ENCODE peak calls at places on chromosomes 5 and 9, in seven cellular contexts. B, E, X, W, M, K and Y are unnamed samples.

GRCh38 chr5:95857185-95857945 is 34.8 kb upstream of the GLRX start:
- DNase-seq in M (no peak), B (no peak), X (no peak), E (peak; percentile 91), K (peak; percentile 91), W (peak; percentile 93), Y (peak; percentile 46)

GRCh38 chr9:122126340-122127333 is 32.9 kb downstream of the NDUFA8 start:
- DNase-seq in K (no peak), W (no peak), M (peak; percentile 86), X (peak; percentile 53), E (peak; percentile 51), B (no peak), Y (no peak)

GRCh38 chr9:131078427-131079366 is 17.6 kb upstream of the AIF1L start:
- DNase-seq in W (no peak), K (no peak), X (no peak), M (no peak), E (no peak), B (no peak), Y (no peak)

GRCh38 chr9:78695521-78695920 is 398.6 kb downstream of the PSAT1 start:
- DNase-seq in W (no peak), X (no peak), K (no peak), M (no peak), E (no peak), B (no peak), Y (no peak)

GRCh38 chr9:136437430-136437829 is 2.2 kb downstream of the INPP5E start:
- DNase-seq in B (peak; percentile 54), W (no peak), X (no peak), E (peak; percentile 34), M (no peak), K (peak; percentile 31), Y (no peak)

GRCh38 chr5:141814064-141814982 is 63.9 kb downstream of the PCDH1 start:
- DNase-seq in X (peak; percentile 90), E (no peak), B (peak; percentile 36), M (peak; percentile 85), W (no peak), K (no peak), Y (peak; percentile 55)

GRCh38 chr9:134601764-134602163 is 39.8 kb upstream of the COL5A1 start:
- DNase-seq in M (no peak), K (peak; percentile 2), X (no peak), W (no peak), B (no peak), E (peak; percentile 67), Y (no peak)

GRCh38 chr5:151569132-151570046 is 21.7 kb downstream of the FAT2 start:
- DNase-seq in M (no peak), B (peak; percentile 83), K (no peak), E (no peak), W (no peak), X (no peak), Y (no peak)

GRCh38 chr5:55923177-55923872 is 71.4 kb downstream of the IL6ST start:
- DNase-seq in X (peak; percentile 36), E (no peak), K (no peak), M (peak; percentile 53), W (no peak), B (no peak), Y (no peak)

GRCh38 chr5:96626956-96627355 is 35.2 kb upstream of the CAST start:
- DNase-seq in B (peak; percentile 86), M (no peak), K (no peak), E (peak; percentile 90), X (no peak), W (no peak), Y (no peak)

GRCh38 chr5:61010759-61011460 is 65.9 kb downstream of the NDUFAF2 start:
- DNase-seq in E (peak; percentile 13), M (peak; percentile 81), X (peak; percentile 44), B (no peak), W (peak; percentile 25), K (no peak), Y (no peak)

GRCh38 chr5:180471866-180472265 is 22.3 kb upstream of the CNOT6 start:
- DNase-seq in B (no peak), E (no peak), K (no peak), W (no peak), X (no peak), M (no peak), Y (no peak)

GRCh38 chr5:52943285-52943684 is 45.9 kb upstream of the ITGA2 start:
- DNase-seq in M (no peak), W (no peak), X (no peak), K (no peak), E (no peak), B (no peak), Y (no peak)

GRCh38 chr5:150255659-150256415 is 33.7 kb downstream of the CAMK2A start:
- DNase-seq in X (no peak), E (peak; percentile 38), K (no peak), W (no peak), B (no peak), M (no peak), Y (no peak)

GRCh38 chr9:131709741-131710499 is 30.0 kb downstream of the RAPGEF1 start:
- DNase-seq in E (peak; percentile 38), B (peak; percentile 34), K (no peak), M (peak; percentile 35), W (peak; percentile 69), X (no peak), Y (no peak)

GRCh38 chr9:124493218-124493617 is 14.0 kb downstream of the NR5A1 start:
- DNase-seq in K (no peak), E (no peak), B (no peak), M (no peak), X (no peak), W (no peak), Y (no peak)

GRCh38 chr9:93355827-93356226 is 95.7 kb upstream of the FAM120A start:
- DNase-seq in K (no peak), X (no peak), M (no peak), B (no peak), W (no peak), E (no peak), Y (no peak)

GRCh38 chr5:54295658-54296276 is 14.6 kb downstream of the ARL15 start:
- DNase-seq in K (no peak), X (no peak), W (no peak), E (no peak), B (no peak), M (peak; percentile 33), Y (no peak)

GRCh38 chr5:36202521-36202961 is 39.2 kb downstream of the NADK2 start:
- DNase-seq in B (peak; percentile 5), W (no peak), E (peak; percentile 54), K (no peak), X (no peak), M (no peak), Y (no peak)

GRCh38 chr5:83547156-83547555 is 75.6 kb downstream of the VCAN start:
- DNase-seq in X (no peak), E (no peak), M (no peak), K (no peak), B (no peak), W (no peak), Y (no peak)

GRCh38 chr5:83551826-83552225 is 80.3 kb downstream of the VCAN start:
- DNase-seq in M (no peak), E (peak; percentile 92), X (no peak), K (no peak), B (peak; percentile 42), W (no peak), Y (no peak)

GRCh38 chr5:83549681-83550080 is 78.1 kb downstream of the VCAN start:
- DNase-seq in X (no peak), K (no peak), E (no peak), W (no peak), B (no peak), M (no peak), Y (no peak)

GRCh38 chr5:83547889-83548288 is 76.3 kb downstream of the VCAN start:
- DNase-seq in X (no peak), E (no peak), K (no peak), W (no peak), B (no peak), M (no peak), Y (no peak)

DNA sequence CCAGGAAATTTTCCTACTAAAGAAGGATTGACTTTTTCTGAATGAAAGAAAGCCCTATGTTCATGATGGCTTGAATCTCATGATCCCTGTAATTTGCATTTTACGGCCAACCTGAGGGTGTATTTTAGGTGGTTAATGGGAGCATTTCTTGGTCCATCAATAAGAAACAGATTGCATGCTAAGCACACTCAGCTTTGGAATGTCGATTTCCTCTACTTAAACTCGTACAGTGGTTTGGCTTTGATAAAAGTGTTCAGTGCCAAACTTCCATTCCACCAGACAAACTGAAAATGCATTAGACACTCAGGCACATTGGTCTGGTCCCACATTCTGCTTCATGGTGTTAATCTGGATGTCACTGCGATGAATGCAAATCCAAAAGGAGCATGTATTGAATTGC is 77.0 kb downstream of the VCAN start:
- DNase-seq in E (peak; percentile 31), M (no peak), B (no peak), X (no peak), W (no peak), K (no peak), Y (no peak)
- TF ChIP-seq CTCF in E (no peak), M (no peak), B (no peak), X (no peak), W (no peak), K (no peak), Y (no peak)

GRCh38 chr5:34452170-34452828 is 203.8 kb upstream of the RAI14 start:
- DNase-seq in M (peak; percentile 84), E (peak; percentile 52), X (no peak), W (no peak), K (no peak), B (peak; percentile 22), Y (no peak)
- TF ChIP-seq CTCF in M (peak; percentile 89), E (peak; percentile 68), X (no peak), W (no peak), K (no peak), B (peak; percentile 34), Y (no peak)

GRCh38 chr5:157378509-157378908 is 81.5 kb upstream of the NIPAL4 start:
- DNase-seq in K (no peak), M (no peak), B (no peak), X (no peak), E (no peak), W (no peak), Y (no peak)

GRCh38 chr5:157384971-157385709 is 74.9 kb upstream of the NIPAL4 start:
- DNase-seq in X (no peak), W (no peak), B (peak; percentile 57), E (peak; percentile 99), K (peak; percentile 65), M (peak; percentile 26), Y (no peak)

GRCh38 chr5:157379983-157380382 is 80.0 kb upstream of the NIPAL4 start:
- DNase-seq in K (no peak), E (no peak), B (no peak), W (no peak), M (no peak), X (no peak), Y (no peak)

GRCh38 chr5:157383151-157383810 is 76.7 kb upstream of the NIPAL4 start:
- DNase-seq in X (no peak), E (peak; percentile 31), M (no peak), K (no peak), B (no peak), W (no peak), Y (no peak)

GRCh38 chr5:157381746-157382145 is 78.3 kb upstream of the NIPAL4 start:
- DNase-seq in X (no peak), W (no peak), K (no peak), E (no peak), B (no peak), M (no peak), Y (no peak)
- TF ChIP-seq CTCF in X (no peak), W (no peak), K (no peak), E (no peak), B (no peak), M (no peak), Y (no peak)

DNA sequence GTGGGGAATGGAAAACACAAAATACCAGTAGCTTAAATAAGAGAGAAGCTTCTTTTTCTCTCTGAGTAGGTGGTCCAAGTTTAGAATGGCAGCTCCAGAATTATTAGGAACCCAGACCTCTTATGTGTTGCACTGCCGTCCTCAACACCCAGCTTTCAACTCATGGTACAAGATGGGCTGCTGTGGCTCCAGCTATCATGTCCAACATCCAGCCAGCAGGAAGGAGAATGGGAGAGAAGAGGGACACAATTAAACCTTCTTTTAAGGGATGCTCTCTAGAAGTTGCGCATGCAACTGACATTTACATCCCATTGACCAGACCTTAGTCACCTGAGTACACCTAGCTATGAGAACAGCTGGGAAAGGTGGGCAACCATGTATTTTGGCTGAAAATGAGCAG is 76.3 kb downstream of the SLC28A3 start:
- DNase-seq in B (no peak), M (no peak), E (no peak), K (no peak), W (no peak), X (no peak), Y (no peak)
- TF ChIP-seq CTCF in B (no peak), M (no peak), E (no peak), K (no peak), W (no peak), X (no peak), Y (no peak)